ENCODE peak calls at places on chromosome 2, in six cellular contexts. Q is LoVo, J is NCI-H1436, X is heart right ventricle, B is nephron progenitor cell, Z is left cardiac atrium. T is an unnamed sample.
A peak's percentile ranks its signal among the peaks of the same experiment; 100 is the strongest.

GRCh38 chr2:202118168-202118567 is 45.1 kb downstream of the KIAA2012 start:
- DNase-seq in Q (no peak), J (no peak), X (no peak), B (no peak), Z (no peak), T (no peak)

GRCh38 chr2:145777297-145777696 is 1257.4 kb upstream of the ZEB2 start:
- DNase-seq in Q (no peak), J (no peak), X (no peak), B (no peak), Z (no peak), T (no peak)

GRCh38 chr2:2950403-2950952 is 427.1 kb downstream of the EIPR1 start:
- DNase-seq in Q (no peak), J (peak; percentile 23), X (no peak), B (no peak), Z (no peak), T (no peak)

GRCh38 chr2:100176925-100177324 is 34.5 kb upstream of the AFF3 start:
- DNase-seq in Q (no peak), J (no peak), X (no peak), B (no peak), Z (no peak), T (no peak)

GRCh38 chr2:224957540-224958465 is 84.5 kb downstream of the DOCK10 start:
- DNase-seq in Q (no peak), J (no peak), X (no peak), B (no peak), Z (no peak), T (no peak)

GRCh38 chr2:64488050-64488974 is 34.4 kb downstream of the LGALSL start:
- DNase-seq in Q (peak; percentile 67), J (peak; percentile 65), X (peak; percentile 72), B (peak; percentile 88), Z (peak; percentile 67), T (peak; percentile 83)

GRCh38 chr2:95077521-95077807 is 44.1 kb downstream of the MRPS5 start:
- DNase-seq in Q (no peak), J (no peak), X (no peak), B (no peak), Z (no peak), T (peak; percentile 69)

GRCh38 chr2:72146357-72147302 is 1.0 kb downstream of the CYP26B1 start:
- DNase-seq in Q (no peak), J (no peak), X (no peak), B (no peak), Z (no peak), T (peak; percentile 14)

GRCh38 chr2:55112229-55113016 is 62.2 kb upstream of the RTN4 start:
- DNase-seq in Q (no peak), J (no peak), X (peak; percentile 86), B (peak; percentile 32), Z (peak; percentile 82), T (peak; percentile 34)

GRCh38 chr2:15734871-15735737 is 143.4 kb downstream of the DDX1 start:
- DNase-seq in Q (no peak), J (no peak), X (no peak), B (no peak), Z (no peak), T (no peak)

GRCh38 chr2:113977660-113978523 is 88.0 kb downstream of the ACTR3 start:
- DNase-seq in Q (peak; percentile 75), J (no peak), X (no peak), B (no peak), Z (no peak), T (peak; percentile 37)

GRCh38 chr2:69271831-69272257 is 115.2 kb downstream of the GFPT1 start:
- DNase-seq in Q (no peak), J (no peak), X (no peak), B (no peak), Z (no peak), T (no peak)

GRCh38 chr2:9782197-9782719 is 61.0 kb upstream of the TAF1B start:
- DNase-seq in Q (no peak), J (peak; percentile 18), X (no peak), B (no peak), Z (no peak), T (peak; percentile 50)

GRCh38 chr2:81195774-81196382 is 891.3 kb upstream of the LRRTM1 start:
- DNase-seq in Q (no peak), J (no peak), X (no peak), B (no peak), Z (no peak), T (no peak)

GRCh38 chr2:130819915-130820861 is 16.5 kb upstream of the ARHGEF4 start:
- DNase-seq in Q (no peak), J (no peak), X (no peak), B (peak; percentile 62), Z (no peak), T (peak; percentile 45)

GRCh38 chr2:177579486-177580036 is 187.0 kb downstream of the AGPS start:
- DNase-seq in Q (no peak), J (no peak), X (no peak), B (no peak), Z (no peak), T (no peak)

GRCh38 chr2:102703748-102704147 is 58.1 kb upstream of the TMEM182 start:
- DNase-seq in Q (peak; percentile 37), J (no peak), X (no peak), B (no peak), Z (no peak), T (no peak)

GRCh38 chr2:68255736-68256450 is 3.6 kb upstream of the PPP3R1 start:
- DNase-seq in Q (no peak), J (no peak), X (no peak), B (no peak), Z (no peak), T (no peak)

GRCh38 chr2:30677231-30677630 is 130.0 kb downstream of the CAPN13 start:
- DNase-seq in Q (no peak), J (no peak), X (no peak), B (no peak), Z (no peak), T (no peak)

GRCh38 chr2:193847140-193847539 is 1652.4 kb upstream of the TMEFF2 start:
- DNase-seq in Q (no peak), J (no peak), X (no peak), B (no peak), Z (no peak), T (no peak)

T was measured in WERI-Rb-1.